ENCODE peak calls at places on chromosomes 7 and 10, in eight cellular contexts. C is left colon, G is KBM-7, A is progenitor cell of endocrine pancreas, S is lower lobe of right lung, X is EH, N is GM10248, U is activated T-helper 1 cell treated with Interleukin-2 at 50 U/mL for 16 hours. P is an unnamed sample.

GRCh38 chr10:98331888-98332287 is 63.9 kb upstream of the LOXL4 start:
- DNase-seq in C (no peak), G (peak), A (no peak), S (no peak), X (no peak), N (no peak), U (no peak), P (no peak)

GRCh38 chr10:101495324-101495925 is 92.6 kb downstream of the POLL start:
- DNase-seq in C (no peak), G (peak), A (no peak), S (no peak), X (peak), N (no peak), U (no peak), P (no peak)

GRCh38 chr7:106459397-106460072 is 174.8 kb upstream of the NAMPT start:
- DNase-seq in C (no peak), G (no peak), A (no peak), S (no peak), X (no peak), N (no peak), U (no peak), P (no peak)

GRCh38 chr7:72546586-72546985 is 134.4 kb upstream of the CALN1 start:
- DNase-seq in C (no peak), G (no peak), A (no peak), S (no peak), X (no peak), N (peak), U (no peak), P (no peak)

GRCh38 chr10:110733256-110733952 is 89.3 kb downstream of the RBM20 start:
- DNase-seq in C (no peak), G (no peak), A (no peak), S (no peak), X (no peak), N (no peak), U (no peak), P (no peak)

GRCh38 chr10:78474743-78475142 is 441.1 kb downstream of the RPS24 start:
- DNase-seq in C (no peak), G (no peak), A (no peak), S (no peak), X (no peak), N (peak), U (no peak), P (no peak)

GRCh38 chr7:73851410-73852338 is 9.3 kb upstream of the TMEM270 start:
- DNase-seq in C (no peak), G (peak), A (no peak), S (no peak), X (peak), N (peak), U (no peak), P (peak)

GRCh38 chr7:1854521-1855395 is 184.7 kb downstream of the ELFN1 start:
- DNase-seq in C (peak), G (no peak), A (no peak), S (peak), X (no peak), N (no peak), U (no peak), P (peak)

GRCh38 chr10:70191906-70192305 is 21.6 kb upstream of the SAR1A start:
- DNase-seq in C (no peak), G (no peak), A (no peak), S (no peak), X (peak), N (no peak), U (no peak), P (no peak)

GRCh38 chr7:155188821-155189599 is 108.7 kb upstream of the INSIG1 start:
- DNase-seq in C (peak), G (no peak), A (no peak), S (no peak), X (peak), N (no peak), U (no peak), P (no peak)

GRCh38 chr10:99534939-99535763 is 2.4 kb downstream of the NKX2-3 start:
- DNase-seq in C (no peak), G (no peak), A (no peak), S (no peak), X (peak), N (peak), U (no peak), P (no peak)

GRCh38 chr10:31041011-31041410 is 9.3 kb upstream of the ZNF438 start:
- DNase-seq in C (no peak), G (no peak), A (no peak), S (no peak), X (no peak), N (no peak), U (no peak), P (no peak)

GRCh38 chr7:95916573-95917371 is 144.4 kb downstream of the DYNC1I1 start:
- DNase-seq in C (peak), G (peak), A (peak), S (peak), X (peak), N (peak), U (peak), P (peak)

GRCh38 chr10:107031981-107032699 is 132.4 kb downstream of the SORCS1 start:
- DNase-seq in C (no peak), G (no peak), A (no peak), S (no peak), X (no peak), N (no peak), U (no peak), P (no peak)

GRCh38 chr7:99461221-99461620 is 4.7 kb downstream of the ATP5MF start:
- DNase-seq in C (no peak), G (no peak), A (no peak), S (no peak), X (no peak), N (no peak), U (no peak), P (no peak)

GRCh38 chr10:126160971-126161630 is 227.2 kb downstream of the ADAM12 start:
- DNase-seq in C (no peak), G (no peak), A (no peak), S (no peak), X (peak), N (no peak), U (no peak), P (no peak)

GRCh38 chr7:27170494-27170811 is 3.7 kb downstream of the HOXA10 start:
- DNase-seq in C (no peak), G (no peak), A (no peak), S (no peak), X (no peak), N (no peak), U (no peak), P (no peak)

GRCh38 chr10:132281915-132282666 is 25.7 kb downstream of the STK32C start:
- DNase-seq in C (no peak), G (no peak), A (no peak), S (peak), X (no peak), N (no peak), U (no peak), P (no peak)

GRCh38 chr7:1968397-1969111 is 264.2 kb downstream of the MAD1L1 start:
- DNase-seq in C (no peak), G (no peak), A (no peak), S (peak), X (no peak), N (no peak), U (no peak), P (no peak)

GRCh38 chr10:107616463-107617131 is 452.1 kb upstream of the SORCS1 start:
- DNase-seq in C (no peak), G (no peak), A (no peak), S (no peak), X (peak), N (no peak), U (no peak), P (no peak)

GRCh38 chr7:98105942-98106544 is 619 bp upstream of the LMTK2 start:
- DNase-seq in C (peak), G (no peak), A (no peak), S (no peak), X (no peak), N (no peak), U (no peak), P (no peak)

GRCh38 chr10:110947061-110947595 is 27.7 kb downstream of the SHOC2 start:
- DNase-seq in C (no peak), G (no peak), A (no peak), S (no peak), X (peak), N (no peak), U (no peak), P (no peak)

GRCh38 chr7:54824655-54825054 is 65.6 kb upstream of the SEC61G start:
- DNase-seq in C (no peak), G (no peak), A (no peak), S (no peak), X (no peak), N (no peak), U (no peak), P (no peak)

GRCh38 chr10:53453196-53453595 is 680.6 kb upstream of the MBL2 start:
- DNase-seq in C (no peak), G (no peak), A (no peak), S (no peak), X (no peak), N (no peak), U (no peak), P (no peak)

GRCh38 chr10:102219370-102219769 is 6.7 kb upstream of the ELOVL3 start:
- DNase-seq in C (no peak), G (no peak), A (no peak), S (no peak), X (no peak), N (no peak), U (no peak), P (no peak)

GRCh38 chr7:157405501-157405900 is 68.7 kb downstream of the DNAJB6 start:
- DNase-seq in C (no peak), G (no peak), A (no peak), S (no peak), X (no peak), N (no peak), U (no peak), P (no peak)

GRCh38 chr10:14478639-14479038 is 147.9 kb upstream of the FRMD4A start:
- DNase-seq in C (no peak), G (peak), A (no peak), S (no peak), X (peak), N (peak), U (no peak), P (no peak)

GRCh38 chr10:94443549-94443948 is 41.2 kb downstream of the TBC1D12 start:
- DNase-seq in C (no peak), G (no peak), A (no peak), S (no peak), X (peak), N (no peak), U (no peak), P (no peak)

GRCh38 chr10:58328233-58328632 is 6.6 kb upstream of the UBE2D1 start:
- DNase-seq in C (no peak), G (no peak), A (no peak), S (no peak), X (no peak), N (no peak), U (no peak), P (no peak)

GRCh38 chr10:1216576-1217236 is 160.5 kb downstream of the WDR37 start:
- DNase-seq in C (no peak), G (no peak), A (no peak), S (no peak), X (no peak), N (no peak), U (no peak), P (no peak)

GRCh38 chr7:30226593-30227268 is 57.7 kb upstream of the ZNRF2 start:
- DNase-seq in C (peak), G (no peak), A (peak), S (peak), X (no peak), N (no peak), U (no peak), P (no peak)

GRCh38 chr7:114508096-114508495 is 93.5 kb downstream of the FOXP2 start:
- DNase-seq in C (no peak), G (no peak), A (no peak), S (no peak), X (no peak), N (no peak), U (no peak), P (no peak)

GRCh38 chr10:61486251-61486650 is 33.1 kb upstream of the TMEM26 start:
- DNase-seq in C (no peak), G (no peak), A (no peak), S (no peak), X (peak), N (no peak), U (no peak), P (no peak)

GRCh38 chr7:106460792-106461254 is 176.0 kb upstream of the NAMPT start:
- DNase-seq in C (no peak), G (no peak), A (no peak), S (no peak), X (peak), N (no peak), U (no peak), P (no peak)

GRCh38 chr7:105721571-105722104 is 140.3 kb upstream of the EFCAB10 start:
- DNase-seq in C (no peak), G (no peak), A (no peak), S (no peak), X (no peak), N (no peak), U (no peak), P (no peak)

P was measured in central memory CD4-positive, alpha-beta T cell.